ENCODE peak calls at places on chromosomes 4 and X, in nine cellular contexts. One of them, this sample, is unnamed.

GRCh38 chr4:105923507-105924238 is 28.4 kb downstream of the NPNT start:
- DNase-seq in kidney: no peak
- DNase-seq in trophoblast cell: no peak
- DNase-seq in psoas muscle: no peak
- DNase-seq in HCT116: peak; percentile 54
- DNase-seq in left ventricle myocardium inferior: no peak
- DNase-seq in left lung: no peak
- DNase-seq in H9: no peak
- DNase-seq in heart left ventricle: no peak
- DNase-seq in this sample: no peak

GRCh38 chrX:29662101-29662500 is 553.3 kb upstream of the MAGEB2 start:
- DNase-seq in kidney: no peak
- DNase-seq in trophoblast cell: no peak
- DNase-seq in psoas muscle: no peak
- DNase-seq in HCT116: no peak
- DNase-seq in left ventricle myocardium inferior: no peak
- DNase-seq in left lung: no peak
- DNase-seq in H9: no peak
- DNase-seq in heart left ventricle: no peak
- DNase-seq in this sample: no peak

GRCh38 chr4:182584016-182584415 is 333.2 kb downstream of the DCTD start:
- DNase-seq in kidney: no peak
- DNase-seq in trophoblast cell: no peak
- DNase-seq in psoas muscle: no peak
- DNase-seq in HCT116: no peak
- DNase-seq in left ventricle myocardium inferior: no peak
- DNase-seq in left lung: no peak
- DNase-seq in H9: no peak
- DNase-seq in heart left ventricle: no peak
- DNase-seq in this sample: no peak

GRCh38 chr4:75598390-75598789 is 31.9 kb downstream of the CDKL2 start:
- DNase-seq in kidney: no peak
- DNase-seq in trophoblast cell: no peak
- DNase-seq in psoas muscle: no peak
- DNase-seq in HCT116: no peak
- DNase-seq in left ventricle myocardium inferior: no peak
- DNase-seq in left lung: no peak
- DNase-seq in H9: no peak
- DNase-seq in heart left ventricle: no peak
- DNase-seq in this sample: no peak

GRCh38 chr4:16993966-16994840 is 95.8 kb upstream of the LDB2 start:
- DNase-seq in kidney: no peak
- DNase-seq in trophoblast cell: no peak
- DNase-seq in psoas muscle: no peak
- DNase-seq in HCT116: no peak
- DNase-seq in left ventricle myocardium inferior: no peak
- DNase-seq in left lung: no peak
- DNase-seq in H9: peak; percentile 35
- DNase-seq in heart left ventricle: no peak
- DNase-seq in this sample: no peak

GRCh38 chr4:10226756-10227155 is 110.2 kb upstream of the WDR1 start:
- DNase-seq in kidney: no peak
- DNase-seq in trophoblast cell: no peak
- DNase-seq in psoas muscle: no peak
- DNase-seq in HCT116: no peak
- DNase-seq in left ventricle myocardium inferior: no peak
- DNase-seq in left lung: no peak
- DNase-seq in H9: no peak
- DNase-seq in heart left ventricle: no peak
- DNase-seq in this sample: no peak

GRCh38 chr4:171621646-171622045 is 191.6 kb upstream of the GALNTL6 start:
- DNase-seq in kidney: no peak
- DNase-seq in trophoblast cell: no peak
- DNase-seq in psoas muscle: no peak
- DNase-seq in HCT116: no peak
- DNase-seq in left ventricle myocardium inferior: no peak
- DNase-seq in left lung: no peak
- DNase-seq in H9: no peak
- DNase-seq in heart left ventricle: no peak
- DNase-seq in this sample: no peak

GRCh38 chr4:93072292-93072691 is 756.3 kb upstream of the ATOH1 start:
- DNase-seq in kidney: no peak
- DNase-seq in trophoblast cell: no peak
- DNase-seq in psoas muscle: no peak
- DNase-seq in HCT116: no peak
- DNase-seq in left ventricle myocardium inferior: no peak
- DNase-seq in left lung: no peak
- DNase-seq in H9: no peak
- DNase-seq in heart left ventricle: no peak
- DNase-seq in this sample: no peak

GRCh38 chr4:121200795-121201472 is 36.8 kb upstream of the TNIP3 start:
- DNase-seq in kidney: no peak
- DNase-seq in trophoblast cell: no peak
- DNase-seq in psoas muscle: no peak
- DNase-seq in HCT116: no peak
- DNase-seq in left ventricle myocardium inferior: no peak
- DNase-seq in left lung: no peak
- DNase-seq in H9: no peak
- DNase-seq in heart left ventricle: no peak
- DNase-seq in this sample: no peak

GRCh38 chr4:42954925-42955669 is 62.6 kb downstream of the GRXCR1 start:
- DNase-seq in kidney: no peak
- DNase-seq in trophoblast cell: no peak
- DNase-seq in psoas muscle: peak; percentile 47
- DNase-seq in HCT116: no peak
- DNase-seq in left ventricle myocardium inferior: peak; percentile 34
- DNase-seq in left lung: no peak
- DNase-seq in H9: no peak
- DNase-seq in heart left ventricle: no peak
- DNase-seq in this sample: no peak

GRCh38 chr4:159358226-159358625 is 255.3 kb downstream of the RAPGEF2 start:
- DNase-seq in kidney: no peak
- DNase-seq in trophoblast cell: no peak
- DNase-seq in psoas muscle: no peak
- DNase-seq in HCT116: no peak
- DNase-seq in left ventricle myocardium inferior: no peak
- DNase-seq in left lung: no peak
- DNase-seq in H9: no peak
- DNase-seq in heart left ventricle: no peak
- DNase-seq in this sample: no peak

GRCh38 chrX:120664081-120664480 is 34.2 kb upstream of the C1GALT1C1 start:
- DNase-seq in kidney: no peak
- DNase-seq in trophoblast cell: no peak
- DNase-seq in psoas muscle: no peak
- DNase-seq in HCT116: peak; percentile 18
- DNase-seq in left ventricle myocardium inferior: no peak
- DNase-seq in left lung: no peak
- DNase-seq in H9: no peak
- DNase-seq in heart left ventricle: no peak
- DNase-seq in this sample: no peak

GRCh38 chrX:13283968-13284914 is 35.6 kb downstream of the ATXN3L start:
- DNase-seq in kidney: no peak
- DNase-seq in trophoblast cell: no peak
- DNase-seq in psoas muscle: no peak
- DNase-seq in HCT116: no peak
- DNase-seq in left ventricle myocardium inferior: no peak
- DNase-seq in left lung: no peak
- DNase-seq in H9: peak; percentile 66
- DNase-seq in heart left ventricle: no peak
- DNase-seq in this sample: no peak

GRCh38 chrX:15215366-15215765 is 54.5 kb downstream of the ASB9 start:
- DNase-seq in kidney: no peak
- DNase-seq in trophoblast cell: no peak
- DNase-seq in psoas muscle: no peak
- DNase-seq in HCT116: no peak
- DNase-seq in left ventricle myocardium inferior: no peak
- DNase-seq in left lung: no peak
- DNase-seq in H9: no peak
- DNase-seq in heart left ventricle: no peak
- DNase-seq in this sample: no peak

GRCh38 chrX:69324851-69325250 is 159.6 kb upstream of the PJA1 start:
- DNase-seq in kidney: no peak
- DNase-seq in trophoblast cell: no peak
- DNase-seq in psoas muscle: no peak
- DNase-seq in HCT116: no peak
- DNase-seq in left ventricle myocardium inferior: no peak
- DNase-seq in left lung: no peak
- DNase-seq in H9: no peak
- DNase-seq in heart left ventricle: no peak
- DNase-seq in this sample: no peak

GRCh38 chr4:119795986-119796578 is 167.5 kb upstream of the PDE5A start:
- DNase-seq in kidney: no peak
- DNase-seq in trophoblast cell: no peak
- DNase-seq in psoas muscle: no peak
- DNase-seq in HCT116: no peak
- DNase-seq in left ventricle myocardium inferior: no peak
- DNase-seq in left lung: no peak
- DNase-seq in H9: no peak
- DNase-seq in heart left ventricle: no peak
- DNase-seq in this sample: no peak

GRCh38 chr4:18033111-18034085 is 11.8 kb upstream of the LCORL start:
- DNase-seq in kidney: no peak
- DNase-seq in trophoblast cell: no peak
- DNase-seq in psoas muscle: no peak
- DNase-seq in HCT116: no peak
- DNase-seq in left ventricle myocardium inferior: no peak
- DNase-seq in left lung: no peak
- DNase-seq in H9: no peak
- DNase-seq in heart left ventricle: no peak
- DNase-seq in this sample: no peak

GRCh38 chr4:1470816-1471442 is 64.7 kb upstream of the NKX1-1 start:
- DNase-seq in kidney: peak; percentile 45
- DNase-seq in trophoblast cell: no peak
- DNase-seq in psoas muscle: peak; percentile 44
- DNase-seq in HCT116: no peak
- DNase-seq in left ventricle myocardium inferior: no peak
- DNase-seq in left lung: peak; percentile 73
- DNase-seq in H9: no peak
- DNase-seq in heart left ventricle: no peak
- DNase-seq in this sample: peak; percentile 37

DNA sequence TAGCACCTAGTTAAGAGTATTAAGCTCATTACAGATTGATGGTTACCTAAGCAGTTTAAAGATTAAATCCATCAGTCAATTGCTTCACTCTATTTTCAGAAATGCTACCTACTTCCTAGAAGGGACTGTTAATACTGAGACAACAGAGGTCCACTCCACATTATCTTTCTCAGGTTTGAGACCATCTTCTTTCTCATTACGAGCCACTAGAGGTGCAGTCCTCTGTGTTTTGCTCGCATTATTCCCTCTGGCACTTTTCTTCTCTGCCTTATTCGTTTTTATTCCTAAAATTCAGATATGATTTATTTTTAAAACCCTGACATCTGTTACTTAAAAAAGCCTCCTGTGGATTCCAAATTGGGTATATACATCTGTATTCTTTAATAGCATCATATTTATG is 459.1 kb downstream of the FSTL5 start:
- DNase-seq in kidney: no peak
- DNase-seq in trophoblast cell: no peak
- DNase-seq in psoas muscle: no peak
- DNase-seq in HCT116: no peak
- DNase-seq in left ventricle myocardium inferior: no peak
- DNase-seq in left lung: no peak
- DNase-seq in H9: no peak
- DNase-seq in heart left ventricle: no peak
- DNase-seq in this sample: no peak
- H3K9me3 ChIP-seq in kidney: no peaks in the 10 kb centered on the region
- H3K9me3 ChIP-seq in trophoblast cell: no peaks in the 10 kb centered on the region
- H3K9me3 ChIP-seq in psoas muscle: no peaks in the 10 kb centered on the region
- H3K9me3 ChIP-seq in HCT116: no peaks in the 10 kb centered on the region
- H3K9me3 ChIP-seq in left ventricle myocardium inferior: no peaks in the 10 kb centered on the region
- H3K9me3 ChIP-seq in left lung: no peaks in the 10 kb centered on the region
- H3K9me3 ChIP-seq in H9: no peaks in the 10 kb centered on the region
- H3K9me3 ChIP-seq in heart left ventricle: no peaks in the 10 kb centered on the region
- H3K9me3 ChIP-seq in this sample: no peaks in the 10 kb centered on the region

GRCh38 chr4:90495211-90495610 is 368.0 kb downstream of the CCSER1 start:
- DNase-seq in kidney: no peak
- DNase-seq in trophoblast cell: no peak
- DNase-seq in psoas muscle: no peak
- DNase-seq in HCT116: no peak
- DNase-seq in left ventricle myocardium inferior: no peak
- DNase-seq in left lung: no peak
- DNase-seq in H9: no peak
- DNase-seq in heart left ventricle: no peak
- DNase-seq in this sample: no peak
- H3K9me3 ChIP-seq in kidney: no peaks in the 10 kb centered on the region
- H3K9me3 ChIP-seq in trophoblast cell: no peaks in the 10 kb centered on the region
- H3K9me3 ChIP-seq in psoas muscle: no peaks in the 10 kb centered on the region
- H3K9me3 ChIP-seq in HCT116: no peaks in the 10 kb centered on the region
- H3K9me3 ChIP-seq in left ventricle myocardium inferior: peaks cover 9% of the 10 kb centered on the region
- H3K9me3 ChIP-seq in left lung: peaks cover 11% of the 10 kb centered on the region
- H3K9me3 ChIP-seq in H9: no peaks in the 10 kb centered on the region
- H3K9me3 ChIP-seq in heart left ventricle: no peaks in the 10 kb centered on the region
- H3K9me3 ChIP-seq in this sample: no peaks in the 10 kb centered on the region

GRCh38 chrX:145484740-145485139 is 237.4 kb downstream of the SPANXN1 start:
- DNase-seq in kidney: no peak
- DNase-seq in trophoblast cell: no peak
- DNase-seq in psoas muscle: no peak
- DNase-seq in HCT116: no peak
- DNase-seq in left ventricle myocardium inferior: no peak
- DNase-seq in left lung: no peak
- DNase-seq in H9: no peak
- DNase-seq in heart left ventricle: no peak
- DNase-seq in this sample: no peak
- H3K9me3 ChIP-seq in kidney: no peaks in the 10 kb centered on the region
- H3K9me3 ChIP-seq in trophoblast cell: no peaks in the 10 kb centered on the region
- H3K9me3 ChIP-seq in psoas muscle: no peaks in the 10 kb centered on the region
- H3K9me3 ChIP-seq in HCT116: no peaks in the 10 kb centered on the region
- H3K9me3 ChIP-seq in left ventricle myocardium inferior: no peaks in the 10 kb centered on the region
- H3K9me3 ChIP-seq in left lung: no peaks in the 10 kb centered on the region
- H3K9me3 ChIP-seq in H9: peaks cover 16% of the 10 kb centered on the region
- H3K9me3 ChIP-seq in heart left ventricle: no peaks in the 10 kb centered on the region
- H3K9me3 ChIP-seq in this sample: no peaks in the 10 kb centered on the region

DNA sequence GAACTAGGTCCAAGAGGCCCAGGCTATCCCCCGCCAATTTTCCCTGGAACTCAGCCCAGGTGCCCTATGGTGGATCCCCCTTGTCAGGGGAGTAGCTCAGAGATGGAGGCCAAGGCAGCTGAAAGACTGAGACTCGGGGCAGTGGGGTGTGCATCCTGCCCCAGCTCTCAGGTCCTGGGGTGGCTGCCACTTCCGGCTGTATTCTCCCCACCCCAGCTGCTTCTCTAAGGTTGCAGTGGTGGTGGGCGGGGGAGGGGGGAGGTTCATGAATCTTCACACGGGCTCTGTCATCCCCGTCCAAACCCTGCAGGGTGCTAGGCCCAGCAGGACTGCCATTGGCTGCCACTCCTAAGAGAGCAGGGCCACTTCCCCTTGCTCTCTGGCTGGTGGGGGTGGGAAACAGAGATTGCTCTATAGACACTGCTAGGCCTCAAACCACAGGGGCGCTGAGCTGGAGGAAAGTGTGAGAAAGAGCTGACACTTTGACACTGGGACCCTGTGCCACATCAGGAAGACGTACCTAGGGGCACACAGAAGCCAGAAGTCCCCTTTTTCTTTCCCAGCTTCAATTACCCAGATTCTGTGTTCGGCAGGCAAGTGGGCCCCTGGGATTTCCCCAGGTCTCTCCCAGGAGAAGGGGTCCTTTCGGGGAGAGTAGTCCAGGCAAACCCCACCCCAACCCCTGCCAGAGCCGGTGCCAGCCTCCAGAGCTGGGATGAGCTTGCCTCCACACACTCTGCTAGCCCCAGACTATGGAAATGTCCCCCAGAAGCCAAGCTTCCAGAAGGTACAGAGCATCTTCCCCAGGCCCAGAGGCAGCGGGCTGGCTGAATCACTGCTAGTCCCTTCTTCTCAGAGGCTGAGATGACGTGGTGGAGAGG is 1.6 kb downstream of the SASH3 start:
- DNase-seq in kidney: peak; percentile 78
- DNase-seq in trophoblast cell: no peak
- DNase-seq in psoas muscle: peak; percentile 58
- DNase-seq in HCT116: no peak
- DNase-seq in left ventricle myocardium inferior: no peak
- DNase-seq in left lung: peak; percentile 88
- DNase-seq in H9: no peak
- DNase-seq in heart left ventricle: peak; percentile 71
- DNase-seq in this sample: peak; percentile 48
- H3K9me3 ChIP-seq in kidney: no peaks in the 10 kb centered on the region
- H3K9me3 ChIP-seq in trophoblast cell: no peaks in the 10 kb centered on the region
- H3K9me3 ChIP-seq in psoas muscle: no peaks in the 10 kb centered on the region
- H3K9me3 ChIP-seq in HCT116: no peaks in the 10 kb centered on the region
- H3K9me3 ChIP-seq in left ventricle myocardium inferior: no peaks in the 10 kb centered on the region
- H3K9me3 ChIP-seq in left lung: no peaks in the 10 kb centered on the region
- H3K9me3 ChIP-seq in H9: no peaks in the 10 kb centered on the region
- H3K9me3 ChIP-seq in heart left ventricle: no peaks in the 10 kb centered on the region
- H3K9me3 ChIP-seq in this sample: no peaks in the 10 kb centered on the region